ENCODE peak calls at places on chromosomes 12 and 14, in six cellular contexts. One of them, this sample, is unnamed.

GRCh38 chr14:74905595-74906142 is 17.4 kb downstream of the RPS6KL1 start:
- DNase-seq in IMR-90: peak
- DNase-seq in H9: peak
- DNase-seq in neuronal stem cell: peak
- DNase-seq in H1: no peak
- DNase-seq in mesenchymal stem cell: peak
- DNase-seq in this sample: peak

GRCh38 chr14:70052990-70053389 is 135.8 kb downstream of the SLC8A3 start:
- DNase-seq in IMR-90: peak
- DNase-seq in H9: no peak
- DNase-seq in neuronal stem cell: peak
- DNase-seq in H1: no peak
- DNase-seq in mesenchymal stem cell: peak
- DNase-seq in this sample: peak

GRCh38 chr14:62162998-62163589 is 400.9 kb downstream of the SNAPC1 start:
- DNase-seq in IMR-90: peak
- DNase-seq in H9: peak
- DNase-seq in neuronal stem cell: peak
- DNase-seq in H1: peak
- DNase-seq in mesenchymal stem cell: peak
- DNase-seq in this sample: no peak

GRCh38 chr14:54730156-54730961 is 163.4 kb downstream of the SAMD4A start:
- DNase-seq in IMR-90: peak
- DNase-seq in H9: no peak
- DNase-seq in neuronal stem cell: no peak
- DNase-seq in H1: no peak
- DNase-seq in mesenchymal stem cell: peak
- DNase-seq in this sample: no peak

GRCh38 chr12:94046626-94047410 is 101.6 kb upstream of the PLXNC1 start:
- DNase-seq in IMR-90: no peak
- DNase-seq in H9: no peak
- DNase-seq in neuronal stem cell: no peak
- DNase-seq in H1: no peak
- DNase-seq in mesenchymal stem cell: no peak
- DNase-seq in this sample: peak

GRCh38 chr12:64883264-64884163 is 59.1 kb downstream of the TBC1D30 start:
- DNase-seq in IMR-90: no peak
- DNase-seq in H9: peak
- DNase-seq in neuronal stem cell: no peak
- DNase-seq in H1: no peak
- DNase-seq in mesenchymal stem cell: no peak
- DNase-seq in this sample: no peak

GRCh38 chr14:92635031-92635430 is 113.4 kb downstream of the LGMN start:
- DNase-seq in IMR-90: no peak
- DNase-seq in H9: no peak
- DNase-seq in neuronal stem cell: no peak
- DNase-seq in H1: no peak
- DNase-seq in mesenchymal stem cell: no peak
- DNase-seq in this sample: no peak

GRCh38 chr14:53399057-53399456 is 245.9 kb upstream of the DDHD1 start:
- DNase-seq in IMR-90: peak
- DNase-seq in H9: peak
- DNase-seq in neuronal stem cell: peak
- DNase-seq in H1: peak
- DNase-seq in mesenchymal stem cell: peak
- DNase-seq in this sample: no peak

GRCh38 chr14:101715209-101716076 is 46.1 kb upstream of the PPP2R5C start:
- DNase-seq in IMR-90: no peak
- DNase-seq in H9: no peak
- DNase-seq in neuronal stem cell: no peak
- DNase-seq in H1: no peak
- DNase-seq in mesenchymal stem cell: no peak
- DNase-seq in this sample: no peak

GRCh38 chr14:94640721-94641631 is 28.8 kb downstream of the SERPINA3 start:
- DNase-seq in IMR-90: no peak
- DNase-seq in H9: no peak
- DNase-seq in neuronal stem cell: no peak
- DNase-seq in H1: no peak
- DNase-seq in mesenchymal stem cell: no peak
- DNase-seq in this sample: no peak

GRCh38 chr12:94171595-94171930 is 23.2 kb downstream of the PLXNC1 start:
- DNase-seq in IMR-90: peak
- DNase-seq in H9: no peak
- DNase-seq in neuronal stem cell: no peak
- DNase-seq in H1: no peak
- DNase-seq in mesenchymal stem cell: peak
- DNase-seq in this sample: peak

GRCh38 chr12:114167431-114167830 is 201.3 kb upstream of the RBM19 start:
- DNase-seq in IMR-90: peak
- DNase-seq in H9: no peak
- DNase-seq in neuronal stem cell: no peak
- DNase-seq in H1: no peak
- DNase-seq in mesenchymal stem cell: no peak
- DNase-seq in this sample: no peak

GRCh38 chr14:32938719-32939253 is at the start of gene NPAS3:
- DNase-seq in IMR-90: no peak
- DNase-seq in H9: no peak
- DNase-seq in neuronal stem cell: no peak
- DNase-seq in H1: no peak
- DNase-seq in mesenchymal stem cell: no peak
- DNase-seq in this sample: peak

GRCh38 chr12:67667276-67668073 is 18.9 kb downstream of the DYRK2 start:
- DNase-seq in IMR-90: no peak
- DNase-seq in H9: no peak
- DNase-seq in neuronal stem cell: no peak
- DNase-seq in H1: no peak
- DNase-seq in mesenchymal stem cell: peak
- DNase-seq in this sample: no peak

GRCh38 chr12:67773896-67774295 is 125.4 kb downstream of the DYRK2 start:
- DNase-seq in IMR-90: peak
- DNase-seq in H9: no peak
- DNase-seq in neuronal stem cell: no peak
- DNase-seq in H1: no peak
- DNase-seq in mesenchymal stem cell: peak
- DNase-seq in this sample: no peak

GRCh38 chr12:54215990-54216579 is 27.3 kb upstream of the SMUG1 start:
- DNase-seq in IMR-90: no peak
- DNase-seq in H9: peak
- DNase-seq in neuronal stem cell: no peak
- DNase-seq in H1: no peak
- DNase-seq in mesenchymal stem cell: no peak
- DNase-seq in this sample: no peak

GRCh38 chr14:23551266-23552028 is at the start of gene ZFHX2:
- DNase-seq in IMR-90: peak
- DNase-seq in H9: peak
- DNase-seq in neuronal stem cell: peak
- DNase-seq in H1: no peak
- DNase-seq in mesenchymal stem cell: peak
- DNase-seq in this sample: peak

GRCh38 chr12:107984973-107985372 is 144.1 kb upstream of the WSCD2 start:
- DNase-seq in IMR-90: no peak
- DNase-seq in H9: no peak
- DNase-seq in neuronal stem cell: no peak
- DNase-seq in H1: no peak
- DNase-seq in mesenchymal stem cell: no peak
- DNase-seq in this sample: no peak
- H4K91ac ChIP-seq in IMR-90: no peak
- H4K91ac ChIP-seq in H9: no peak
- H4K91ac ChIP-seq in neuronal stem cell: no peak
- H4K91ac ChIP-seq in H1: no peak
- H4K91ac ChIP-seq in mesenchymal stem cell: no peak
- H4K91ac ChIP-seq in this sample: no peak

GRCh38 chr12:45234134-45234865 is 18.4 kb downstream of the ANO6 start:
- DNase-seq in IMR-90: peak
- DNase-seq in H9: peak
- DNase-seq in neuronal stem cell: peak
- DNase-seq in H1: no peak
- DNase-seq in mesenchymal stem cell: peak
- DNase-seq in this sample: peak

GRCh38 chr12:45235087-45236025 is 19.5 kb downstream of the ANO6 start:
- DNase-seq in IMR-90: peak
- DNase-seq in H9: peak
- DNase-seq in neuronal stem cell: no peak
- DNase-seq in H1: no peak
- DNase-seq in mesenchymal stem cell: peak
- DNase-seq in this sample: peak

GRCh38 chr12:45232771-45233372 is 17.0 kb downstream of the ANO6 start:
- DNase-seq in IMR-90: peak
- DNase-seq in H9: peak
- DNase-seq in neuronal stem cell: no peak
- DNase-seq in H1: no peak
- DNase-seq in mesenchymal stem cell: peak
- DNase-seq in this sample: peak

GRCh38 chr12:45231515-45232145 is 15.7 kb downstream of the ANO6 start:
- DNase-seq in IMR-90: peak
- DNase-seq in H9: no peak
- DNase-seq in neuronal stem cell: no peak
- DNase-seq in H1: no peak
- DNase-seq in mesenchymal stem cell: peak
- DNase-seq in this sample: no peak

GRCh38 chr12:45232146-45232731 is 16.3 kb downstream of the ANO6 start:
- DNase-seq in IMR-90: peak
- DNase-seq in H9: no peak
- DNase-seq in neuronal stem cell: no peak
- DNase-seq in H1: no peak
- DNase-seq in mesenchymal stem cell: peak
- DNase-seq in this sample: no peak
- H4K91ac ChIP-seq in IMR-90: peak
- H4K91ac ChIP-seq in H9: no peak
- H4K91ac ChIP-seq in neuronal stem cell: no peak
- H4K91ac ChIP-seq in H1: no peak
- H4K91ac ChIP-seq in mesenchymal stem cell: no peak
- H4K91ac ChIP-seq in this sample: peak

DNA sequence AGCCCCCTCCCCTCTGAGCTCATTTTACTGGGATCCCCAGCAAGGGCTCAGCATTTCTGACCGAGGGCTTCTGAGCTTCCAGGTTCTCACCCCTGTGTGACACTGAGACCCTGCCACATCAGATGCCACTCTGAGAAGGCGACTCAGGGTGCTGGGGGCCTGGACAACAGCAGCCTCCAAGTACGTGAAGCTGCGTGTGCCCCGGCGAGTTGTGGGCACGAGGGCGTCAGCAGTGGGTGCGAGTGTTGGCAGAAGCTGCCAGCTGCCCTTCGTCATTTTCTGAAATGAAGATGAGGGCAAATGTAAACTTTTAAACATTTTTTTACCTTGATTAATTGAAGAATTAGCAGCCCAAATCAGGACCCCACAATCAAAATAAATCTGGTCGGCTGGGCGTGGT is 32.7 kb upstream of the TEX22 start:
- DNase-seq in IMR-90: no peak
- DNase-seq in H9: no peak
- DNase-seq in neuronal stem cell: no peak
- DNase-seq in H1: no peak
- DNase-seq in mesenchymal stem cell: no peak
- DNase-seq in this sample: no peak
- H4K91ac ChIP-seq in IMR-90: no peak
- H4K91ac ChIP-seq in H9: no peak
- H4K91ac ChIP-seq in neuronal stem cell: no peak
- H4K91ac ChIP-seq in H1: no peak
- H4K91ac ChIP-seq in mesenchymal stem cell: no peak
- H4K91ac ChIP-seq in this sample: no peak

GRCh38 chr14:81433378-81433777 is 33.3 kb upstream of the STON2 start:
- DNase-seq in IMR-90: no peak
- DNase-seq in H9: no peak
- DNase-seq in neuronal stem cell: no peak
- DNase-seq in H1: no peak
- DNase-seq in mesenchymal stem cell: no peak
- DNase-seq in this sample: no peak
- H4K91ac ChIP-seq in IMR-90: no peak
- H4K91ac ChIP-seq in H9: no peak
- H4K91ac ChIP-seq in neuronal stem cell: no peak
- H4K91ac ChIP-seq in H1: no peak
- H4K91ac ChIP-seq in mesenchymal stem cell: no peak
- H4K91ac ChIP-seq in this sample: no peak

GRCh38 chr12:51970904-51971646 is 19.6 kb downstream of the ACVR1B start:
- DNase-seq in IMR-90: peak
- DNase-seq in H9: peak
- DNase-seq in neuronal stem cell: no peak
- DNase-seq in H1: no peak
- DNase-seq in mesenchymal stem cell: peak
- DNase-seq in this sample: no peak
- H4K91ac ChIP-seq in IMR-90: peak
- H4K91ac ChIP-seq in H9: no peak
- H4K91ac ChIP-seq in neuronal stem cell: no peak
- H4K91ac ChIP-seq in H1: no peak
- H4K91ac ChIP-seq in mesenchymal stem cell: no peak
- H4K91ac ChIP-seq in this sample: no peak

DNA sequence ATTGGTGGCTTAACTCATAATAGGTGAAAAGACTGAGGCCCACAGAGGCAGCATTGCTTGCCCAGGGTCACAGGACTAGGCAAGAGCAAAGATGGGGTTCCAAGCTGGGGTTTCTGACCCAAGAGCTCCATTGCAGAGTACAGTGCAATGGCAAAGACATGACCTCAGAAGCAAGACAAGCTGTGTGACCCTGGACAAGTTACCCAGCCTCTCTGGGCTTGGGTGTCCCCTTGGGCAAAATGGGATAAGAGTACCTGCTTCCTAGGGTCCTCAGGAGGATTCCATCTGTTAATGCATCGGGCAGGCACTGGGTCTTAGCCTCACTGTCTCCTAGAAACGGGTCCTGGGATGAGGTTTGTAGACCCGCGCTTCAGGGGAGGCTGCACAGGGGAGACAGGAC is 111.6 kb upstream of the NCOR2 start:
- DNase-seq in IMR-90: no peak
- DNase-seq in H9: no peak
- DNase-seq in neuronal stem cell: no peak
- DNase-seq in H1: no peak
- DNase-seq in mesenchymal stem cell: no peak
- DNase-seq in this sample: no peak
- H4K91ac ChIP-seq in IMR-90: no peak
- H4K91ac ChIP-seq in H9: no peak
- H4K91ac ChIP-seq in neuronal stem cell: no peak
- H4K91ac ChIP-seq in H1: no peak
- H4K91ac ChIP-seq in mesenchymal stem cell: no peak
- H4K91ac ChIP-seq in this sample: peak

GRCh38 chr14:100604709-100605108 is 17.5 kb upstream of the BEGAIN start:
- DNase-seq in IMR-90: no peak
- DNase-seq in H9: no peak
- DNase-seq in neuronal stem cell: no peak
- DNase-seq in H1: no peak
- DNase-seq in mesenchymal stem cell: no peak
- DNase-seq in this sample: no peak
- H4K91ac ChIP-seq in IMR-90: no peak
- H4K91ac ChIP-seq in H9: no peak
- H4K91ac ChIP-seq in neuronal stem cell: no peak
- H4K91ac ChIP-seq in H1: no peak
- H4K91ac ChIP-seq in mesenchymal stem cell: no peak
- H4K91ac ChIP-seq in this sample: no peak

GRCh38 chr14:40911161-40911560 is 695.5 kb upstream of the LRFN5 start:
- DNase-seq in IMR-90: no peak
- DNase-seq in H9: no peak
- DNase-seq in neuronal stem cell: no peak
- DNase-seq in H1: no peak
- DNase-seq in mesenchymal stem cell: no peak
- DNase-seq in this sample: no peak
- H4K91ac ChIP-seq in IMR-90: no peak
- H4K91ac ChIP-seq in H9: no peak
- H4K91ac ChIP-seq in neuronal stem cell: no peak
- H4K91ac ChIP-seq in H1: no peak
- H4K91ac ChIP-seq in mesenchymal stem cell: no peak
- H4K91ac ChIP-seq in this sample: no peak

This sample was measured in trophoblast cell.